ENCODE peak calls at places on chromosome 20, in eight cellular contexts. One of them, this sample, is unnamed.

GRCh38 chr20:62551408-62552323 is 75.9 kb upstream of the GATA5 start:
- DNase-seq in lower lobe of right lung: no peak
- DNase-seq in stimulated activated CD4-positive, alpha-beta T cell treated with anti-CD3 and anti-CD28 coated beads, Interleukin-2, amount 100 ng/mL, for 48 hours: no peak
- DNase-seq in Caki2: no peak
- DNase-seq in activated T-helper 1 cell treated with anti-CD3 and anti-CD28 coated beads, Interleukin-2, amount 50 U/mL, for 16 hours: no peak
- DNase-seq in hypothalamus: no peak
- DNase-seq in fibroblast of pulmonary artery: no peak
- DNase-seq in CD8-positive, alpha-beta memory T cell: no peak
- DNase-seq in this sample: no peak

GRCh38 chr20:47821481-47822100 is 36.3 kb upstream of the SULF2 start:
- DNase-seq in lower lobe of right lung: no peak
- DNase-seq in stimulated activated CD4-positive, alpha-beta T cell treated with anti-CD3 and anti-CD28 coated beads, Interleukin-2, amount 100 ng/mL, for 48 hours: no peak
- DNase-seq in Caki2: peak
- DNase-seq in activated T-helper 1 cell treated with anti-CD3 and anti-CD28 coated beads, Interleukin-2, amount 50 U/mL, for 16 hours: no peak
- DNase-seq in hypothalamus: no peak
- DNase-seq in fibroblast of pulmonary artery: no peak
- DNase-seq in CD8-positive, alpha-beta memory T cell: no peak
- DNase-seq in this sample: peak

GRCh38 chr20:56957737-56958553 is 308.5 kb downstream of the BMP7 start:
- DNase-seq in lower lobe of right lung: no peak
- DNase-seq in stimulated activated CD4-positive, alpha-beta T cell treated with anti-CD3 and anti-CD28 coated beads, Interleukin-2, amount 100 ng/mL, for 48 hours: no peak
- DNase-seq in Caki2: peak
- DNase-seq in activated T-helper 1 cell treated with anti-CD3 and anti-CD28 coated beads, Interleukin-2, amount 50 U/mL, for 16 hours: no peak
- DNase-seq in hypothalamus: no peak
- DNase-seq in fibroblast of pulmonary artery: no peak
- DNase-seq in CD8-positive, alpha-beta memory T cell: no peak
- DNase-seq in this sample: no peak

GRCh38 chr20:32763202-32763999 is 1.2 kb downstream of the DNMT3B start:
- DNase-seq in lower lobe of right lung: no peak
- DNase-seq in stimulated activated CD4-positive, alpha-beta T cell treated with anti-CD3 and anti-CD28 coated beads, Interleukin-2, amount 100 ng/mL, for 48 hours: no peak
- DNase-seq in Caki2: no peak
- DNase-seq in activated T-helper 1 cell treated with anti-CD3 and anti-CD28 coated beads, Interleukin-2, amount 50 U/mL, for 16 hours: no peak
- DNase-seq in hypothalamus: no peak
- DNase-seq in fibroblast of pulmonary artery: no peak
- DNase-seq in CD8-positive, alpha-beta memory T cell: no peak
- DNase-seq in this sample: no peak

GRCh38 chr20:46739441-46740213 is 30.2 kb downstream of the SLC2A10 start:
- DNase-seq in lower lobe of right lung: no peak
- DNase-seq in stimulated activated CD4-positive, alpha-beta T cell treated with anti-CD3 and anti-CD28 coated beads, Interleukin-2, amount 100 ng/mL, for 48 hours: no peak
- DNase-seq in Caki2: no peak
- DNase-seq in activated T-helper 1 cell treated with anti-CD3 and anti-CD28 coated beads, Interleukin-2, amount 50 U/mL, for 16 hours: no peak
- DNase-seq in hypothalamus: no peak
- DNase-seq in fibroblast of pulmonary artery: no peak
- DNase-seq in CD8-positive, alpha-beta memory T cell: no peak
- DNase-seq in this sample: no peak

GRCh38 chr20:44540834-44541233 is 19.0 kb upstream of the SERINC3 start:
- DNase-seq in lower lobe of right lung: no peak
- DNase-seq in stimulated activated CD4-positive, alpha-beta T cell treated with anti-CD3 and anti-CD28 coated beads, Interleukin-2, amount 100 ng/mL, for 48 hours: no peak
- DNase-seq in Caki2: no peak
- DNase-seq in activated T-helper 1 cell treated with anti-CD3 and anti-CD28 coated beads, Interleukin-2, amount 50 U/mL, for 16 hours: no peak
- DNase-seq in hypothalamus: no peak
- DNase-seq in fibroblast of pulmonary artery: peak
- DNase-seq in CD8-positive, alpha-beta memory T cell: no peak
- DNase-seq in this sample: peak

GRCh38 chr20:25062841-25063240 is 4.9 kb upstream of the ACSS1 start:
- DNase-seq in lower lobe of right lung: no peak
- DNase-seq in stimulated activated CD4-positive, alpha-beta T cell treated with anti-CD3 and anti-CD28 coated beads, Interleukin-2, amount 100 ng/mL, for 48 hours: no peak
- DNase-seq in Caki2: no peak
- DNase-seq in activated T-helper 1 cell treated with anti-CD3 and anti-CD28 coated beads, Interleukin-2, amount 50 U/mL, for 16 hours: no peak
- DNase-seq in hypothalamus: no peak
- DNase-seq in fibroblast of pulmonary artery: no peak
- DNase-seq in CD8-positive, alpha-beta memory T cell: no peak
- DNase-seq in this sample: no peak

GRCh38 chr20:934186-934840 is 18.2 kb upstream of the ANGPT4 start:
- DNase-seq in lower lobe of right lung: no peak
- DNase-seq in stimulated activated CD4-positive, alpha-beta T cell treated with anti-CD3 and anti-CD28 coated beads, Interleukin-2, amount 100 ng/mL, for 48 hours: no peak
- DNase-seq in Caki2: no peak
- DNase-seq in activated T-helper 1 cell treated with anti-CD3 and anti-CD28 coated beads, Interleukin-2, amount 50 U/mL, for 16 hours: no peak
- DNase-seq in hypothalamus: no peak
- DNase-seq in fibroblast of pulmonary artery: no peak
- DNase-seq in CD8-positive, alpha-beta memory T cell: no peak
- DNase-seq in this sample: no peak

GRCh38 chr20:31860431-31861345 is 9.6 kb downstream of the DUSP15 start:
- DNase-seq in lower lobe of right lung: no peak
- DNase-seq in stimulated activated CD4-positive, alpha-beta T cell treated with anti-CD3 and anti-CD28 coated beads, Interleukin-2, amount 100 ng/mL, for 48 hours: no peak
- DNase-seq in Caki2: peak
- DNase-seq in activated T-helper 1 cell treated with anti-CD3 and anti-CD28 coated beads, Interleukin-2, amount 50 U/mL, for 16 hours: no peak
- DNase-seq in hypothalamus: no peak
- DNase-seq in fibroblast of pulmonary artery: peak
- DNase-seq in CD8-positive, alpha-beta memory T cell: no peak
- DNase-seq in this sample: peak

GRCh38 chr20:48776306-48776705 is 51.5 kb downstream of the PREX1 start:
- DNase-seq in lower lobe of right lung: no peak
- DNase-seq in stimulated activated CD4-positive, alpha-beta T cell treated with anti-CD3 and anti-CD28 coated beads, Interleukin-2, amount 100 ng/mL, for 48 hours: no peak
- DNase-seq in Caki2: no peak
- DNase-seq in activated T-helper 1 cell treated with anti-CD3 and anti-CD28 coated beads, Interleukin-2, amount 50 U/mL, for 16 hours: no peak
- DNase-seq in hypothalamus: peak
- DNase-seq in fibroblast of pulmonary artery: peak
- DNase-seq in CD8-positive, alpha-beta memory T cell: peak
- DNase-seq in this sample: no peak

GRCh38 chr20:48777005-48777404 is 50.8 kb downstream of the PREX1 start:
- DNase-seq in lower lobe of right lung: no peak
- DNase-seq in stimulated activated CD4-positive, alpha-beta T cell treated with anti-CD3 and anti-CD28 coated beads, Interleukin-2, amount 100 ng/mL, for 48 hours: no peak
- DNase-seq in Caki2: no peak
- DNase-seq in activated T-helper 1 cell treated with anti-CD3 and anti-CD28 coated beads, Interleukin-2, amount 50 U/mL, for 16 hours: no peak
- DNase-seq in hypothalamus: peak
- DNase-seq in fibroblast of pulmonary artery: no peak
- DNase-seq in CD8-positive, alpha-beta memory T cell: peak
- DNase-seq in this sample: no peak

GRCh38 chr20:49351775-49352174 is 73.9 kb upstream of the ZNFX1 start:
- DNase-seq in lower lobe of right lung: no peak
- DNase-seq in stimulated activated CD4-positive, alpha-beta T cell treated with anti-CD3 and anti-CD28 coated beads, Interleukin-2, amount 100 ng/mL, for 48 hours: no peak
- DNase-seq in Caki2: no peak
- DNase-seq in activated T-helper 1 cell treated with anti-CD3 and anti-CD28 coated beads, Interleukin-2, amount 50 U/mL, for 16 hours: no peak
- DNase-seq in hypothalamus: no peak
- DNase-seq in fibroblast of pulmonary artery: no peak
- DNase-seq in CD8-positive, alpha-beta memory T cell: no peak
- DNase-seq in this sample: no peak

GRCh38 chr20:62201173-62202082 is 18.6 kb downstream of the MTG2 start:
- DNase-seq in lower lobe of right lung: peak
- DNase-seq in stimulated activated CD4-positive, alpha-beta T cell treated with anti-CD3 and anti-CD28 coated beads, Interleukin-2, amount 100 ng/mL, for 48 hours: no peak
- DNase-seq in Caki2: no peak
- DNase-seq in activated T-helper 1 cell treated with anti-CD3 and anti-CD28 coated beads, Interleukin-2, amount 50 U/mL, for 16 hours: no peak
- DNase-seq in hypothalamus: no peak
- DNase-seq in fibroblast of pulmonary artery: no peak
- DNase-seq in CD8-positive, alpha-beta memory T cell: peak
- DNase-seq in this sample: no peak

GRCh38 chr20:6213311-6213710 is 90.5 kb upstream of the FERMT1 start:
- DNase-seq in lower lobe of right lung: no peak
- DNase-seq in stimulated activated CD4-positive, alpha-beta T cell treated with anti-CD3 and anti-CD28 coated beads, Interleukin-2, amount 100 ng/mL, for 48 hours: no peak
- DNase-seq in Caki2: no peak
- DNase-seq in activated T-helper 1 cell treated with anti-CD3 and anti-CD28 coated beads, Interleukin-2, amount 50 U/mL, for 16 hours: no peak
- DNase-seq in hypothalamus: no peak
- DNase-seq in fibroblast of pulmonary artery: no peak
- DNase-seq in CD8-positive, alpha-beta memory T cell: no peak
- DNase-seq in this sample: no peak

GRCh38 chr20:51425347-51426106 is 117.0 kb downstream of the NFATC2 start:
- DNase-seq in lower lobe of right lung: no peak
- DNase-seq in stimulated activated CD4-positive, alpha-beta T cell treated with anti-CD3 and anti-CD28 coated beads, Interleukin-2, amount 100 ng/mL, for 48 hours: no peak
- DNase-seq in Caki2: no peak
- DNase-seq in activated T-helper 1 cell treated with anti-CD3 and anti-CD28 coated beads, Interleukin-2, amount 50 U/mL, for 16 hours: no peak
- DNase-seq in hypothalamus: no peak
- DNase-seq in fibroblast of pulmonary artery: no peak
- DNase-seq in CD8-positive, alpha-beta memory T cell: peak
- DNase-seq in this sample: no peak

GRCh38 chr20:53926428-53927028 is 143.9 kb downstream of the BCAS1 start:
- DNase-seq in lower lobe of right lung: no peak
- DNase-seq in stimulated activated CD4-positive, alpha-beta T cell treated with anti-CD3 and anti-CD28 coated beads, Interleukin-2, amount 100 ng/mL, for 48 hours: no peak
- DNase-seq in Caki2: peak
- DNase-seq in activated T-helper 1 cell treated with anti-CD3 and anti-CD28 coated beads, Interleukin-2, amount 50 U/mL, for 16 hours: no peak
- DNase-seq in hypothalamus: no peak
- DNase-seq in fibroblast of pulmonary artery: peak
- DNase-seq in CD8-positive, alpha-beta memory T cell: no peak
- DNase-seq in this sample: peak

GRCh38 chr20:13220194-13220856 is 749 bp upstream of the ISM1 start:
- DNase-seq in lower lobe of right lung: peak
- DNase-seq in stimulated activated CD4-positive, alpha-beta T cell treated with anti-CD3 and anti-CD28 coated beads, Interleukin-2, amount 100 ng/mL, for 48 hours: peak
- DNase-seq in Caki2: peak
- DNase-seq in activated T-helper 1 cell treated with anti-CD3 and anti-CD28 coated beads, Interleukin-2, amount 50 U/mL, for 16 hours: peak
- DNase-seq in hypothalamus: no peak
- DNase-seq in fibroblast of pulmonary artery: peak
- DNase-seq in CD8-positive, alpha-beta memory T cell: no peak
- DNase-seq in this sample: no peak

GRCh38 chr20:41508335-41508734 is 109.8 kb downstream of the CHD6 start:
- DNase-seq in lower lobe of right lung: no peak
- DNase-seq in stimulated activated CD4-positive, alpha-beta T cell treated with anti-CD3 and anti-CD28 coated beads, Interleukin-2, amount 100 ng/mL, for 48 hours: no peak
- DNase-seq in Caki2: no peak
- DNase-seq in activated T-helper 1 cell treated with anti-CD3 and anti-CD28 coated beads, Interleukin-2, amount 50 U/mL, for 16 hours: no peak
- DNase-seq in hypothalamus: no peak
- DNase-seq in fibroblast of pulmonary artery: no peak
- DNase-seq in CD8-positive, alpha-beta memory T cell: no peak
- DNase-seq in this sample: no peak

GRCh38 chr20:2101057-2101934 is at the start of gene STK35:
- DNase-seq in lower lobe of right lung: no peak
- DNase-seq in stimulated activated CD4-positive, alpha-beta T cell treated with anti-CD3 and anti-CD28 coated beads, Interleukin-2, amount 100 ng/mL, for 48 hours: peak
- DNase-seq in Caki2: no peak
- DNase-seq in activated T-helper 1 cell treated with anti-CD3 and anti-CD28 coated beads, Interleukin-2, amount 50 U/mL, for 16 hours: peak
- DNase-seq in hypothalamus: no peak
- DNase-seq in fibroblast of pulmonary artery: peak
- DNase-seq in CD8-positive, alpha-beta memory T cell: no peak
- DNase-seq in this sample: peak

GRCh38 chr20:18057106-18057993 is at the start of gene OVOL2:
- DNase-seq in lower lobe of right lung: peak
- DNase-seq in stimulated activated CD4-positive, alpha-beta T cell treated with anti-CD3 and anti-CD28 coated beads, Interleukin-2, amount 100 ng/mL, for 48 hours: no peak
- DNase-seq in Caki2: no peak
- DNase-seq in activated T-helper 1 cell treated with anti-CD3 and anti-CD28 coated beads, Interleukin-2, amount 50 U/mL, for 16 hours: no peak
- DNase-seq in hypothalamus: no peak
- DNase-seq in fibroblast of pulmonary artery: peak
- DNase-seq in CD8-positive, alpha-beta memory T cell: no peak
- DNase-seq in this sample: peak

GRCh38 chr20:35283441-35284266 is 918 bp downstream of the EIF6 start:
- DNase-seq in lower lobe of right lung: no peak
- DNase-seq in stimulated activated CD4-positive, alpha-beta T cell treated with anti-CD3 and anti-CD28 coated beads, Interleukin-2, amount 100 ng/mL, for 48 hours: no peak
- DNase-seq in Caki2: no peak
- DNase-seq in activated T-helper 1 cell treated with anti-CD3 and anti-CD28 coated beads, Interleukin-2, amount 50 U/mL, for 16 hours: peak
- DNase-seq in hypothalamus: no peak
- DNase-seq in fibroblast of pulmonary artery: no peak
- DNase-seq in CD8-positive, alpha-beta memory T cell: no peak
- DNase-seq in this sample: no peak

GRCh38 chr20:36010745-36011326 is 42.4 kb downstream of the CNBD2 start:
- DNase-seq in lower lobe of right lung: no peak
- DNase-seq in stimulated activated CD4-positive, alpha-beta T cell treated with anti-CD3 and anti-CD28 coated beads, Interleukin-2, amount 100 ng/mL, for 48 hours: no peak
- DNase-seq in Caki2: no peak
- DNase-seq in activated T-helper 1 cell treated with anti-CD3 and anti-CD28 coated beads, Interleukin-2, amount 50 U/mL, for 16 hours: no peak
- DNase-seq in hypothalamus: no peak
- DNase-seq in fibroblast of pulmonary artery: no peak
- DNase-seq in CD8-positive, alpha-beta memory T cell: no peak
- DNase-seq in this sample: no peak

GRCh38 chr20:1941226-1941625 is 46.0 kb downstream of the SIRPA start:
- DNase-seq in lower lobe of right lung: no peak
- DNase-seq in stimulated activated CD4-positive, alpha-beta T cell treated with anti-CD3 and anti-CD28 coated beads, Interleukin-2, amount 100 ng/mL, for 48 hours: no peak
- DNase-seq in Caki2: no peak
- DNase-seq in activated T-helper 1 cell treated with anti-CD3 and anti-CD28 coated beads, Interleukin-2, amount 50 U/mL, for 16 hours: no peak
- DNase-seq in hypothalamus: no peak
- DNase-seq in fibroblast of pulmonary artery: peak
- DNase-seq in CD8-positive, alpha-beta memory T cell: no peak
- DNase-seq in this sample: peak

GRCh38 chr20:37389844-37390275 is 43.9 kb downstream of the SRC start:
- DNase-seq in lower lobe of right lung: peak
- DNase-seq in stimulated activated CD4-positive, alpha-beta T cell treated with anti-CD3 and anti-CD28 coated beads, Interleukin-2, amount 100 ng/mL, for 48 hours: no peak
- DNase-seq in Caki2: no peak
- DNase-seq in activated T-helper 1 cell treated with anti-CD3 and anti-CD28 coated beads, Interleukin-2, amount 50 U/mL, for 16 hours: no peak
- DNase-seq in hypothalamus: no peak
- DNase-seq in fibroblast of pulmonary artery: no peak
- DNase-seq in CD8-positive, alpha-beta memory T cell: no peak
- DNase-seq in this sample: no peak

GRCh38 chr20:47411161-47411560 is 54.7 kb upstream of the ZMYND8 start:
- DNase-seq in lower lobe of right lung: no peak
- DNase-seq in stimulated activated CD4-positive, alpha-beta T cell treated with anti-CD3 and anti-CD28 coated beads, Interleukin-2, amount 100 ng/mL, for 48 hours: no peak
- DNase-seq in Caki2: no peak
- DNase-seq in activated T-helper 1 cell treated with anti-CD3 and anti-CD28 coated beads, Interleukin-2, amount 50 U/mL, for 16 hours: no peak
- DNase-seq in hypothalamus: no peak
- DNase-seq in fibroblast of pulmonary artery: no peak
- DNase-seq in CD8-positive, alpha-beta memory T cell: no peak
- DNase-seq in this sample: no peak

GRCh38 chr20:37939701-37940151 is 36.8 kb downstream of the VSTM2L start:
- DNase-seq in lower lobe of right lung: no peak
- DNase-seq in stimulated activated CD4-positive, alpha-beta T cell treated with anti-CD3 and anti-CD28 coated beads, Interleukin-2, amount 100 ng/mL, for 48 hours: no peak
- DNase-seq in Caki2: no peak
- DNase-seq in activated T-helper 1 cell treated with anti-CD3 and anti-CD28 coated beads, Interleukin-2, amount 50 U/mL, for 16 hours: no peak
- DNase-seq in hypothalamus: no peak
- DNase-seq in fibroblast of pulmonary artery: no peak
- DNase-seq in CD8-positive, alpha-beta memory T cell: no peak
- DNase-seq in this sample: no peak